ENCODE peak calls at places on chromosomes 11 and 22, in five cellular contexts. G, I, O, Y and W are unnamed samples.

GRCh38 chr22:44188316-44188715 is 7.6 kb downstream of the PARVG start:
- DNase-seq in G (no peak), I (no peak), O (no peak), Y (no peak), W (no peak)

GRCh38 chr22:40955516-40955915 is 4.3 kb downstream of the RBX1 start:
- DNase-seq in G (no peak), I (no peak), O (no peak), Y (peak), W (peak)

GRCh38 chr22:45163074-45163416 is 680 bp upstream of the NUP50 start:
- DNase-seq in G (no peak), I (no peak), O (peak), Y (peak), W (peak)

GRCh38 chr11:7347611-7348431 is 96.1 kb downstream of the SYT9 start:
- DNase-seq in G (no peak), I (no peak), O (no peak), Y (no peak), W (no peak)

GRCh38 chr11:2089536-2090165 is 49.5 kb downstream of the IGF2 start:
- DNase-seq in G (peak), I (no peak), O (peak), Y (no peak), W (peak)

GRCh38 chr11:92964471-92964870 is 5.0 kb upstream of the MTNR1B start:
- DNase-seq in G (no peak), I (no peak), O (no peak), Y (peak), W (no peak)

GRCh38 chr11:91158297-91158696 is 935.4 kb upstream of the CHORDC1 start:
- DNase-seq in G (no peak), I (no peak), O (no peak), Y (no peak), W (no peak)

GRCh38 chr11:116931206-116931953 is 94.0 kb upstream of the APOA1 start:
- DNase-seq in G (no peak), I (no peak), O (no peak), Y (no peak), W (peak)

GRCh38 chr11:65606876-65607613 is 7.0 kb downstream of the MAP3K11 start:
- DNase-seq in G (peak), I (peak), O (peak), Y (peak), W (peak)

GRCh38 chr11:83566948-83567347 is 280.8 kb upstream of the CCDC90B start:
- DNase-seq in G (no peak), I (no peak), O (no peak), Y (no peak), W (peak)

GRCh38 chr11:83568474-83568873 is 282.3 kb upstream of the CCDC90B start:
- DNase-seq in G (no peak), I (no peak), O (no peak), Y (no peak), W (no peak)

GRCh38 chr11:83569134-83569805 is 283.1 kb upstream of the CCDC90B start:
- DNase-seq in G (no peak), I (no peak), O (no peak), Y (no peak), W (no peak)

GRCh38 chr11:83564845-83565244 is 278.7 kb upstream of the CCDC90B start:
- DNase-seq in G (no peak), I (no peak), O (no peak), Y (no peak), W (no peak)
- H2BK5ac ChIP-seq in G (no peak), I (no peak), O (no peak), Y (no peak), W (no peak)

GRCh38 chr22:50092342-50092741 is 2.5 kb downstream of the MOV10L1 start:
- DNase-seq in G (no peak), I (no peak), O (no peak), Y (no peak), W (no peak)
- H2BK12ac ChIP-seq in G (no peak), I (no peak), O (no peak), Y (no peak), W (no peak)

GRCh38 chr11:126346586-126346940 is 8.9 kb upstream of the ST3GAL4 start:
- DNase-seq in G (no peak), I (no peak), O (no peak), Y (no peak), W (no peak)

GRCh38 chr11:126345759-126346585 is 9.5 kb upstream of the ST3GAL4 start:
- DNase-seq in G (no peak), I (no peak), O (no peak), Y (peak), W (peak)

GRCh38 chr11:126348806-126349582 is 6.5 kb upstream of the ST3GAL4 start:
- DNase-seq in G (no peak), I (no peak), O (no peak), Y (no peak), W (no peak)

GRCh38 chr11:126345283-126345682 is 10.2 kb upstream of the ST3GAL4 start:
- DNase-seq in G (no peak), I (no peak), O (no peak), Y (no peak), W (no peak)

DNA sequence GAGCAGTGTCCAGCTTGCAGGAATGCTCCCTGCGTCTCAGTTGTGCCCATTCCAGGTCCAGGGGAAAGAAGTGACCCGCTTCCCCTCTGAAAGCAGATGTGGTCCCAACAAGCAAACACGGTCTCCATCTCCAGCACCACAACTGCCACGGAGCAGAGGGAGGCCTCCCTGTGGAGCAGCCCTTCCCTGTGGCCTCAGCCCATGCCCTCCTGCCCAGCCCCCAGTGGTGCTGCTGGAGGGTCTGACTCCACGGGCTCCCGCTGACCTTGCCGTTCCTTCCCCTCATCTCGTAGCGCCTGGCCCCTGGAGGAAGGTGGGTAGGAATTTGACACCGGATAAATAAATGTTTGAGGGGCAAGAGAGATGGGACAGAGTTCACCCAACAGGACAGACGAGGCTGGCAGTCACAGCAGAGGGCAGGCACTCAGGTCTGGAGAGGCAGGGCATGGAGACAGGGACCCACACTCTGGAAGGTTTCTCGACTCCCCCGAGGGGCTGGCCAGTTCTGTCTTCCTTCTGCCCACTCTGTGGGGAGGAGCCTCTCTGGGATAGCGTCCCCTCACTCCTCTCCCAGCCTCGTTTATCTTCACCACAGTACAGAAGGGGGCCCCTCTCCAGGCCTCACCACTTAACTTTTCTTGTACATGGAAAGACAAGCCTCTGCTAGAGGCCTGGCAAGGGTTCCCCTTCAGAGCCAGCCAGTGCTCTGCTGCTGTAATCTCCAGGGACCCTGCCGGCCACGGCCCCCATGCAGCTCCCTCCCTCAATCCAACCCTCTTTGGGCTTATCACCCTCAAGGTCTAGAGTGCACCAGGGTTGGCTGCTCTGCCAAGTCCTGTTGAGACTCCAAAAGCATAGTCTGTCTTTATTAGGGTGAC is 7.5 kb upstream of the ST3GAL4 start:
- DNase-seq in G (no peak), I (no peak), O (no peak), Y (no peak), W (no peak)
- H2BK5ac ChIP-seq in G (no peak), I (no peak), O (no peak), Y (no peak), W (no peak)

GRCh38 chr11:34915136-34916013 is 804 bp downstream of the APIP start:
- DNase-seq in G (no peak), I (no peak), O (no peak), Y (no peak), W (peak)

GRCh38 chr11:34921156-34921555 is 4.7 kb downstream of the PDHX start:
- DNase-seq in G (no peak), I (no peak), O (no peak), Y (no peak), W (no peak)

GRCh38 chr11:34916014-34916809 is at the start of the genes APIP and PDHX:
- DNase-seq in G (peak), I (peak), O (peak), Y (peak), W (peak)

GRCh38 chr11:34916810-34917780 is 677 bp downstream of the PDHX start:
- DNase-seq in G (no peak), I (no peak), O (no peak), Y (no peak), W (no peak)
- H2BK12ac ChIP-seq in G (no peak), I (peak), O (no peak), Y (no peak), W (peak)

GRCh38 chr22:35575116-35575748 is 34.6 kb downstream of the RASD2 start:
- DNase-seq in G (no peak), I (no peak), O (no peak), Y (no peak), W (no peak)

GRCh38 chr22:35580351-35581022 is 36.6 kb downstream of the MB start:
- DNase-seq in G (no peak), I (no peak), O (no peak), Y (no peak), W (no peak)

GRCh38 chr22:35576671-35577070 is 36.0 kb downstream of the RASD2 start:
- DNase-seq in G (no peak), I (no peak), O (no peak), Y (no peak), W (no peak)

GRCh38 chr22:35578836-35579575 is 38.1 kb downstream of the MB start:
- DNase-seq in G (no peak), I (no peak), O (no peak), Y (no peak), W (no peak)

GRCh38 chr22:35577799-35578659 is 37.4 kb downstream of the RASD2 start:
- DNase-seq in G (no peak), I (no peak), O (no peak), Y (no peak), W (no peak)
- H2BK5ac ChIP-seq in G (peak), I (no peak), O (no peak), Y (no peak), W (no peak)

GRCh38 chr11:109075976-109076375 is 346.0 kb upstream of the C11orf87 start:
- DNase-seq in G (no peak), I (no peak), O (no peak), Y (no peak), W (no peak)
- H2BK12ac ChIP-seq in G (no peak), I (no peak), O (no peak), Y (no peak), W (no peak)

GRCh38 chr11:118928870-118929495 is 3.3 kb upstream of the BCL9L start:
- DNase-seq in G (no peak), I (no peak), O (no peak), Y (peak), W (peak)
- H2BK5ac ChIP-seq in G (peak), I (peak), O (no peak), Y (peak), W (peak)

GRCh38 chr11:78032090-78032489 is 9.0 kb upstream of the KCTD14 start:
- DNase-seq in G (no peak), I (no peak), O (no peak), Y (no peak), W (no peak)

GRCh38 chr11:78033040-78033439 is 10.0 kb upstream of the KCTD14 start:
- DNase-seq in G (no peak), I (no peak), O (no peak), Y (no peak), W (no peak)

GRCh38 chr11:78031629-78032028 is 8.6 kb upstream of the KCTD14 start:
- DNase-seq in G (no peak), I (no peak), O (no peak), Y (no peak), W (no peak)

GRCh38 chr11:78027759-78028158 is 4.7 kb upstream of the KCTD14 start:
- DNase-seq in G (no peak), I (no peak), O (no peak), Y (peak), W (no peak)

DNA sequence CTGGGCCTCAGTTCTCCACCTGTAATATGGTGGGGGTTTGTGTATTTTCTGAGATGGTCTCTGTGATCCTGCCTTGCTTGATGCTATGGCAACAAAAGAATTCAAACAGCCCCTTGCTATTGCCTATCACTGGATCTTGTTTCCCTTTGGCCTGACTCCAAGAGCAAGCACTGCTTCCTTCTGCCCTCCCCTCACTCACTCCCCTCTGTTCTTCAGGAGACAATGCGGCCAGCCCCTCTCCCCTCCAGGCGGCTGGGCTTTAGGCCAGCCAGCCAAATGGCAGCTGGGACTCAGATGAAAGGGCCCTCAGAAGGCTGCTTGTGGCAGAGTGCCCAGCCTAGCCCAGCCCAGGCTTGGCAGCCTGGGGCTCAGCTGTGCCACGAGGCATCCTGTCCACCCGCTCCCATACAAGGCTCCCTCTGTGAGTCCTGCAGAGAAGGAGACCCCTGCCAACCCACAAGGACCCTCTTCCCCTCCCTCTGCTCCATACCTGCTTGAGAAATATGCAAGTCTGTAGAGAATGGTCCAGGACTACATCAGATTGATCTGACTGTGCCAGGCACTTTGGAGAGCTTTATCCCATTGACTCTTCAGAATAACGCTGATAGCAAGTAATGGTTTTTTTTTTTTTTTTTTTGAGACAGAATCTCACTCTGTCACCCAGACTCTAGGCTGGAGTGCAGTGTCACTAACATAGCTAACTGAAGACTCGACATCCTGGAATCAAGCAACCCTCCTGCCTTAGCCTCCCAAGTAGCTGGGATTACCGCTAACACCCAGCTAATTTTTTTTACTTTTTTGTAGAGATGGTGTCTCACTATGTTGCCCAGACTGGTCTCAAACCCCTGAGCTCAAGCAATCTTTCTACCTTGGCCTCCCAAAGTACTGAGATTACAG is 7.6 kb upstream of the KCTD14 start:
- DNase-seq in G (no peak), I (no peak), O (no peak), Y (no peak), W (no peak)
- H2BK12ac ChIP-seq in G (no peak), I (no peak), O (no peak), Y (peak), W (no peak)

GRCh38 chr11:698493-699115 is 3.0 kb downstream of the TMEM80 start:
- DNase-seq in G (no peak), I (no peak), O (no peak), Y (no peak), W (peak)

GRCh38 chr11:697028-697491 is 1.4 kb downstream of the TMEM80 start:
- DNase-seq in G (no peak), I (no peak), O (no peak), Y (peak), W (peak)

GRCh38 chr11:699116-699508 is 3.5 kb downstream of the TMEM80 start:
- DNase-seq in G (no peak), I (no peak), O (no peak), Y (no peak), W (peak)

GRCh38 chr11:699753-700152 is 4.1 kb downstream of the TMEM80 start:
- DNase-seq in G (no peak), I (no peak), O (no peak), Y (no peak), W (peak)

GRCh38 chr11:697811-698311 is 2.2 kb downstream of the TMEM80 start:
- DNase-seq in G (no peak), I (no peak), O (peak), Y (no peak), W (peak)
- H2BK5ac ChIP-seq in G (no peak), I (peak), O (no peak), Y (no peak), W (peak)